ENCODE peak calls at places on chromosomes 1 and 21, in eight cellular contexts. C, N, M, Y, A, U, V and X are unnamed samples.

GRCh38 chr21:26070822-26071425 is 99.6 kb downstream of the APP start:
- DNase-seq in C (no peak), N (no peak), M (no peak), Y (no peak), A (no peak), U (no peak), V (no peak), X (no peak)

GRCh38 chr1:167936930-167937708 is at the start of gene MPC2:
- DNase-seq in C (peak; percentile 81), N (peak; percentile 74), M (peak; percentile 63), Y (peak; percentile 94), A (peak; percentile 65), U (peak; percentile 84), V (peak; percentile 3), X (peak; percentile 87)

GRCh38 chr1:43683560-43683959 is 23.8 kb upstream of the ST3GAL3 start:
- DNase-seq in C (no peak), N (no peak), M (no peak), Y (no peak), A (no peak), U (no peak), V (no peak), X (no peak)

GRCh38 chr21:29105218-29105617 is 25.2 kb upstream of the MAP3K7CL start:
- DNase-seq in C (no peak), N (no peak), M (no peak), Y (no peak), A (no peak), U (no peak), V (no peak), X (no peak)

GRCh38 chr1:234980657-234981396 is 147.8 kb downstream of the TOMM20 start:
- DNase-seq in C (peak; percentile 76), N (peak; percentile 69), M (peak; percentile 83), Y (peak; percentile 91), A (no peak), U (peak; percentile 85), V (peak; percentile 48), X (peak; percentile 91)

GRCh38 chr1:31535561-31535960 is 40.8 kb upstream of the TINAGL1 start:
- DNase-seq in C (no peak), N (no peak), M (no peak), Y (no peak), A (no peak), U (no peak), V (no peak), X (no peak)

GRCh38 chr21:44018813-44019567 is 6.9 kb downstream of the TRAPPC10 start:
- DNase-seq in C (no peak), N (no peak), M (no peak), Y (no peak), A (no peak), U (no peak), V (no peak), X (no peak)

GRCh38 chr1:219847215-219847855 is 81.0 kb downstream of the SLC30A10 start:
- DNase-seq in C (no peak), N (no peak), M (no peak), Y (no peak), A (no peak), U (no peak), V (no peak), X (peak; percentile 48)

GRCh38 chr1:109595540-109595939 is 23.9 kb downstream of the GNAT2 start:
- DNase-seq in C (no peak), N (no peak), M (no peak), Y (no peak), A (no peak), U (no peak), V (no peak), X (no peak)

GRCh38 chr1:77026126-77026525 is 158.8 kb downstream of the ST6GALNAC5 start:
- DNase-seq in C (no peak), N (no peak), M (no peak), Y (no peak), A (no peak), U (no peak), V (no peak), X (no peak)

GRCh38 chr1:84855168-84855567 is 37.8 kb downstream of the LPAR3 start:
- DNase-seq in C (no peak), N (no peak), M (no peak), Y (no peak), A (no peak), U (no peak), V (no peak), X (no peak)

GRCh38 chr1:165884690-165885304 is 57.4 kb downstream of the UCK2 start:
- DNase-seq in C (no peak), N (no peak), M (no peak), Y (no peak), A (no peak), U (no peak), V (no peak), X (no peak)